ENCODE peak calls at places on chromosomes 4 and X, in four cellular contexts. F is caudate nucleus; E is NCI-H1105; T is activated naive CD4-positive, alpha-beta T cell treated with anti-CD3 and anti-CD28 coated beads, Interleukin-2, amount 50 U/mL, for 16 hours. Q is an unnamed sample.
A peak's percentile ranks its signal among the peaks of the same experiment; 100 is the strongest.

GRCh38 chr4:108624263-108625056 is 4.1 kb downstream of the RPL34 start:
- DNase-seq in F (no peak), E (no peak), T (no peak), Q (no peak)

GRCh38 chr4:127501103-127501502 is 131.7 kb upstream of the INTU start:
- DNase-seq in F (no peak), E (no peak), T (no peak), Q (no peak)

GRCh38 chrX:150329888-150330287 is 33.2 kb upstream of the MAMLD1 start:
- DNase-seq in F (no peak), E (no peak), T (no peak), Q (no peak)

GRCh38 chr4:48254381-48255072 is 15.1 kb downstream of the TEC start:
- DNase-seq in F (no peak), E (peak; percentile 75), T (no peak), Q (no peak)

GRCh38 chr4:85005865-85006377 is 39.4 kb upstream of the WDFY3 start:
- DNase-seq in F (no peak), E (no peak), T (no peak), Q (no peak)

GRCh38 chr4:163649557-163650091 is 155.1 kb downstream of the TMA16 start:
- DNase-seq in F (no peak), E (no peak), T (no peak), Q (no peak)

GRCh38 chrX:96102997-96103396 is 581.6 kb upstream of the DIAPH2 start:
- DNase-seq in F (no peak), E (no peak), T (no peak), Q (no peak)

GRCh38 chr4:104727643-104728042 is 232.9 kb upstream of the CXXC4 start:
- DNase-seq in F (no peak), E (no peak), T (no peak), Q (no peak)

GRCh38 chr4:57055873-57056272 is 54.3 kb downstream of the IGFBP7 start:
- DNase-seq in F (no peak), E (no peak), T (no peak), Q (no peak)

GRCh38 chr4:75511841-75512240 is 2.4 kb downstream of the RCHY1 start:
- DNase-seq in F (no peak), E (no peak), T (no peak), Q (no peak)

GRCh38 chr4:40227284-40227683 is 30.5 kb downstream of the RHOH start:
- DNase-seq in F (no peak), E (no peak), T (peak; percentile 70), Q (no peak)

GRCh38 chr4:4408132-4408523 is 21.2 kb downstream of the NSG1 start:
- DNase-seq in F (no peak), E (no peak), T (no peak), Q (no peak)

GRCh38 chrX:68121371-68121770 is 311.9 kb downstream of the OPHN1 start:
- DNase-seq in F (no peak), E (no peak), T (no peak), Q (no peak)

Q was measured in frontal cortex.